ENCODE peak calls at places on chromosome 21, in nine cellular contexts. One of them, this sample, is unnamed.

GRCh38 chr21:17758703-17759102 is 60.5 kb downstream of the C21orf91 start:
- DNase-seq in transverse colon: no peak
- DNase-seq in HFFc6: no peak
- DNase-seq in B cell: no peak
- DNase-seq in brain microvascular endothelial cell: no peak
- DNase-seq in foreskin fibroblast: no peak
- DNase-seq in AG04450: no peak
- DNase-seq in fibroblast of lung: no peak
- DNase-seq in breast epithelium: no peak
- DNase-seq in this sample: no peak

GRCh38 chr21:46556802-46557201 is 48.1 kb downstream of the S100B start:
- DNase-seq in HFFc6: no peak
- DNase-seq in B cell: no peak
- DNase-seq in fibroblast of lung: no peak
- DNase-seq in foreskin fibroblast: no peak
- DNase-seq in transverse colon: no peak
- DNase-seq in brain microvascular endothelial cell: no peak
- DNase-seq in AG04450: no peak
- DNase-seq in breast epithelium: no peak
- DNase-seq in this sample: no peak

GRCh38 chr21:43854773-43855633 is 10.0 kb upstream of the AGPAT3 start:
- DNase-seq in breast epithelium: no peak
- DNase-seq in HFFc6: no peak
- DNase-seq in transverse colon: no peak
- DNase-seq in B cell: no peak
- DNase-seq in brain microvascular endothelial cell: no peak
- DNase-seq in foreskin fibroblast: no peak
- DNase-seq in fibroblast of lung: no peak
- DNase-seq in AG04450: no peak
- DNase-seq in this sample: no peak

GRCh38 chr21:46304955-46305354 is 18.7 kb downstream of the C21orf58 start:
- DNase-seq in B cell: no peak
- DNase-seq in HFFc6: no peak
- DNase-seq in foreskin fibroblast: no peak
- DNase-seq in breast epithelium: no peak
- DNase-seq in transverse colon: no peak
- DNase-seq in fibroblast of lung: no peak
- DNase-seq in brain microvascular endothelial cell: no peak
- DNase-seq in AG04450: no peak
- DNase-seq in this sample: no peak

GRCh38 chr21:27346041-27346448 is 379.2 kb upstream of the ADAMTS5 start:
- DNase-seq in fibroblast of lung: peak; percentile 54
- DNase-seq in B cell: no peak
- DNase-seq in foreskin fibroblast: no peak
- DNase-seq in HFFc6: peak; percentile 37
- DNase-seq in breast epithelium: no peak
- DNase-seq in transverse colon: no peak
- DNase-seq in brain microvascular endothelial cell: peak; percentile 24
- DNase-seq in AG04450: no peak
- DNase-seq in this sample: no peak

GRCh38 chr21:35478096-35479080 is 429.3 kb upstream of the RUNX1 start:
- DNase-seq in brain microvascular endothelial cell: peak; percentile 61
- DNase-seq in foreskin fibroblast: no peak
- DNase-seq in HFFc6: no peak
- DNase-seq in breast epithelium: no peak
- DNase-seq in AG04450: no peak
- DNase-seq in B cell: no peak
- DNase-seq in fibroblast of lung: peak; percentile 51
- DNase-seq in transverse colon: no peak
- DNase-seq in this sample: no peak

GRCh38 chr21:37159053-37159776 is 86.2 kb downstream of the TTC3 start:
- DNase-seq in transverse colon: no peak
- DNase-seq in foreskin fibroblast: no peak
- DNase-seq in HFFc6: no peak
- DNase-seq in breast epithelium: no peak
- DNase-seq in fibroblast of lung: peak; percentile 67
- DNase-seq in AG04450: peak; percentile 51
- DNase-seq in brain microvascular endothelial cell: no peak
- DNase-seq in B cell: no peak
- DNase-seq in this sample: no peak

GRCh38 chr21:36946949-36947371 is 19.5 kb downstream of the HLCS start:
- DNase-seq in transverse colon: no peak
- DNase-seq in brain microvascular endothelial cell: no peak
- DNase-seq in foreskin fibroblast: no peak
- DNase-seq in HFFc6: no peak
- DNase-seq in B cell: no peak
- DNase-seq in breast epithelium: no peak
- DNase-seq in fibroblast of lung: no peak
- DNase-seq in AG04450: no peak
- DNase-seq in this sample: no peak

GRCh38 chr21:45294509-45295291 is 7.0 kb upstream of the POFUT2 start:
- DNase-seq in fibroblast of lung: peak; percentile 100
- DNase-seq in foreskin fibroblast: peak; percentile 99
- DNase-seq in B cell: no peak
- DNase-seq in HFFc6: peak; percentile 98
- DNase-seq in transverse colon: peak; percentile 78
- DNase-seq in breast epithelium: peak; percentile 54
- DNase-seq in AG04450: peak; percentile 98
- DNase-seq in brain microvascular endothelial cell: peak; percentile 99
- DNase-seq in this sample: peak; percentile 88

GRCh38 chr21:45338326-45339017 is 50.8 kb upstream of the POFUT2 start:
- DNase-seq in B cell: no peak
- DNase-seq in brain microvascular endothelial cell: no peak
- DNase-seq in fibroblast of lung: no peak
- DNase-seq in transverse colon: no peak
- DNase-seq in breast epithelium: no peak
- DNase-seq in foreskin fibroblast: no peak
- DNase-seq in HFFc6: no peak
- DNase-seq in AG04450: no peak
- DNase-seq in this sample: no peak

GRCh38 chr21:36744190-36744559 is 45.3 kb downstream of the SIM2 start:
- DNase-seq in brain microvascular endothelial cell: no peak
- DNase-seq in fibroblast of lung: no peak
- DNase-seq in transverse colon: no peak
- DNase-seq in AG04450: no peak
- DNase-seq in foreskin fibroblast: no peak
- DNase-seq in B cell: no peak
- DNase-seq in HFFc6: no peak
- DNase-seq in breast epithelium: no peak
- DNase-seq in this sample: no peak

GRCh38 chr21:16180613-16181012 is 450.8 kb downstream of the USP25 start:
- DNase-seq in brain microvascular endothelial cell: no peak
- DNase-seq in transverse colon: no peak
- DNase-seq in B cell: no peak
- DNase-seq in breast epithelium: no peak
- DNase-seq in fibroblast of lung: no peak
- DNase-seq in HFFc6: no peak
- DNase-seq in foreskin fibroblast: no peak
- DNase-seq in AG04450: no peak
- DNase-seq in this sample: no peak

GRCh38 chr21:18620421-18620820 is 216.8 kb upstream of the TMPRSS15 start:
- DNase-seq in AG04450: no peak
- DNase-seq in foreskin fibroblast: no peak
- DNase-seq in transverse colon: no peak
- DNase-seq in brain microvascular endothelial cell: no peak
- DNase-seq in fibroblast of lung: no peak
- DNase-seq in B cell: no peak
- DNase-seq in breast epithelium: no peak
- DNase-seq in HFFc6: no peak
- DNase-seq in this sample: no peak

GRCh38 chr21:36706951-36707762 is 8.2 kb downstream of the SIM2 start:
- DNase-seq in B cell: no peak
- DNase-seq in AG04450: no peak
- DNase-seq in brain microvascular endothelial cell: no peak
- DNase-seq in HFFc6: peak; percentile 3
- DNase-seq in foreskin fibroblast: no peak
- DNase-seq in breast epithelium: no peak
- DNase-seq in fibroblast of lung: peak; percentile 34
- DNase-seq in transverse colon: no peak
- DNase-seq in this sample: no peak

DNA sequence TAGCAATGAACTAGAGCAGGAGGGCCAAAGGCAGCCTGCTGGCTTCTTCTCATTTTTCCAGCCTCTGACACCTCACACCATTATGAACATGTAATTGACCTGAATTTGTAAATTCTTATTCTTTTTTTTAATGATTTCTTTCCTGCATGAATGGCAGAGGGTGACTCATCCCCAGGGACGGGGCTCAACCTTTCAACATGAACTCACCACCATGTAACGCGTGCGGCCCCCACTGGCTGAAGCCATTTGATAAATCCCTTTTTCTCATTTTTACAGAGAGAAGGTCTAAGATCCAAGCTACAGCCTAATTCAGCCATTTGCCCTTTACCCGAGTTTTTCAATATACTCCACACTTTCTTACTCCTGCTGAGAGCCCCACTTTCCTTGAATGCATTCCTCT is 9.3 kb upstream of the ETS2 start:
- DNase-seq in brain microvascular endothelial cell: peak; percentile 76
- DNase-seq in breast epithelium: no peak
- DNase-seq in transverse colon: no peak
- DNase-seq in fibroblast of lung: peak; percentile 58
- DNase-seq in B cell: no peak
- DNase-seq in AG04450: no peak
- DNase-seq in HFFc6: no peak
- DNase-seq in foreskin fibroblast: no peak
- DNase-seq in this sample: no peak
- TF ChIP-seq CTCF in brain microvascular endothelial cell: peak; percentile 68
- TF ChIP-seq CTCF in breast epithelium: no peak
- TF ChIP-seq CTCF in transverse colon: no peak
- TF ChIP-seq CTCF in fibroblast of lung: no peak
- TF ChIP-seq CTCF in B cell: no peak
- TF ChIP-seq CTCF in AG04450: peak; percentile 30
- TF ChIP-seq CTCF in HFFc6: peak; percentile 9
- TF ChIP-seq CTCF in foreskin fibroblast: no peak
- TF ChIP-seq CTCF in this sample: no peak

GRCh38 chr21:42687796-42688195 is 34.4 kb downstream of the PDE9A start:
- DNase-seq in breast epithelium: no peak
- DNase-seq in B cell: no peak
- DNase-seq in AG04450: no peak
- DNase-seq in transverse colon: no peak
- DNase-seq in HFFc6: no peak
- DNase-seq in fibroblast of lung: no peak
- DNase-seq in brain microvascular endothelial cell: no peak
- DNase-seq in foreskin fibroblast: no peak
- DNase-seq in this sample: no peak

GRCh38 chr21:42690586-42690985 is 37.2 kb downstream of the PDE9A start:
- DNase-seq in B cell: no peak
- DNase-seq in foreskin fibroblast: no peak
- DNase-seq in AG04450: no peak
- DNase-seq in fibroblast of lung: no peak
- DNase-seq in brain microvascular endothelial cell: no peak
- DNase-seq in HFFc6: no peak
- DNase-seq in transverse colon: no peak
- DNase-seq in breast epithelium: no peak
- DNase-seq in this sample: no peak

GRCh38 chr21:42688226-42688840 is 34.9 kb downstream of the PDE9A start:
- DNase-seq in HFFc6: no peak
- DNase-seq in brain microvascular endothelial cell: no peak
- DNase-seq in breast epithelium: no peak
- DNase-seq in B cell: no peak
- DNase-seq in AG04450: no peak
- DNase-seq in fibroblast of lung: no peak
- DNase-seq in transverse colon: no peak
- DNase-seq in foreskin fibroblast: no peak
- DNase-seq in this sample: no peak

GRCh38 chr21:42685954-42686500 is 32.6 kb downstream of the PDE9A start:
- DNase-seq in foreskin fibroblast: no peak
- DNase-seq in HFFc6: no peak
- DNase-seq in breast epithelium: no peak
- DNase-seq in fibroblast of lung: no peak
- DNase-seq in B cell: no peak
- DNase-seq in AG04450: no peak
- DNase-seq in brain microvascular endothelial cell: no peak
- DNase-seq in transverse colon: no peak
- DNase-seq in this sample: no peak

DNA sequence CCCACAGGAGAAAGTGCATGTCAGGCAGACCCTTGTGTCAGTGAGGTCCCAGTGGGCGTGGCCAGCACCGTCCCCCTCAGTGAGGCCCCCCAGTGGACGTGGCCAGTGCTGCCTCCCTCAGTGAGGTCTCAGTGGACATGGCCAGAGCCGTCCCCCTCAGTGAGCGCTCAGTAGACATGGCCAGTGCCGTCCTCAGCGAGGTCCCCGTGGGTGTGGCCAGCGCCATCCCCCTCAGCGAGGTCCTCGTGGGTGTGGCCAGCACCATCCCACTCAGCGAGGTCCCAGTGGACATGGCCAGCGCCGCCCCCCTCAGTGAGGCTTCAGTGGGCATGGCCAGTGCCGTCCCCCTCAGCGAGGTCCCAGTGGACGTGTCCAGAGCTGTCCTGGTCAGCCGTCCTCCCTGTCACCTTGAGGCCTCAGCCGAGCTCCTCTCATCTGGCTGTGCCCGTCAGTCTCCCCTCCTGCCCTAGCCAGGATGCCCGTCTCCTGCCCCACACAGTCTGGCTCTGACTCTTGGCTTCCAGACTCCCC is 35.5 kb downstream of the PDE9A start:
- DNase-seq in AG04450: no peak
- DNase-seq in fibroblast of lung: no peak
- DNase-seq in brain microvascular endothelial cell: no peak
- DNase-seq in foreskin fibroblast: no peak
- DNase-seq in transverse colon: no peak
- DNase-seq in HFFc6: no peak
- DNase-seq in B cell: no peak
- DNase-seq in breast epithelium: no peak
- DNase-seq in this sample: no peak
- TF ChIP-seq CTCF in AG04450: no peak
- TF ChIP-seq CTCF in fibroblast of lung: no peak
- TF ChIP-seq CTCF in brain microvascular endothelial cell: no peak
- TF ChIP-seq CTCF in foreskin fibroblast: no peak
- TF ChIP-seq CTCF in transverse colon: no peak
- TF ChIP-seq CTCF in HFFc6: no peak
- TF ChIP-seq CTCF in B cell: no peak
- TF ChIP-seq CTCF in breast epithelium: no peak
- TF ChIP-seq CTCF in this sample: no peak

DNA sequence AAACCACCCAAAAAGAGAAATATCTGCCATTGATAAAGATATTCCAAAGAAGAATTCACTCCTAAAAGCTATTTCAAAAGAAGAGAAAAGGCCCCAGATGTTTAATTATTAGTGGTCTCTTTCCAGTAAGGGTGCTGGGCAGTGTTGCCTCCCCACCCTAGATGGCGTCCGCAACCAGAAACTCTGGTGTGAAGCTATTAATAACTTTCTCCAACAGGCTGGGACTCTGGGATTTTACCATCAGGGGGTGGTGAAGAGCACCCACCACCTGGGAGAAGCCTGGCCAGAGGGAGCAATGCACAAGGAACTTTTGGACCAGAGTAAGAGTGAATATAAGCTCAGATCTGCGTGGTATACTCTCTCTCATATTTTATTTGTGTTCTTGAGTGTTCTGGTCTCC is 115.4 kb upstream of the TIAM1 start:
- DNase-seq in B cell: no peak
- DNase-seq in breast epithelium: no peak
- DNase-seq in foreskin fibroblast: no peak
- DNase-seq in brain microvascular endothelial cell: no peak
- DNase-seq in fibroblast of lung: no peak
- DNase-seq in AG04450: no peak
- DNase-seq in HFFc6: no peak
- DNase-seq in transverse colon: no peak
- DNase-seq in this sample: no peak
- TF ChIP-seq CTCF in B cell: no peak
- TF ChIP-seq CTCF in breast epithelium: no peak
- TF ChIP-seq CTCF in foreskin fibroblast: no peak
- TF ChIP-seq CTCF in brain microvascular endothelial cell: peak; percentile 17
- TF ChIP-seq CTCF in fibroblast of lung: no peak
- TF ChIP-seq CTCF in AG04450: no peak
- TF ChIP-seq CTCF in HFFc6: no peak
- TF ChIP-seq CTCF in transverse colon: no peak
- TF ChIP-seq CTCF in this sample: no peak

GRCh38 chr21:41817877-41818855 is 51.3 kb upstream of the RIPK4 start:
- DNase-seq in HFFc6: no peak
- DNase-seq in brain microvascular endothelial cell: no peak
- DNase-seq in transverse colon: no peak
- DNase-seq in AG04450: no peak
- DNase-seq in fibroblast of lung: no peak
- DNase-seq in breast epithelium: no peak
- DNase-seq in B cell: no peak
- DNase-seq in foreskin fibroblast: no peak
- DNase-seq in this sample: no peak
- TF ChIP-seq CTCF in HFFc6: no peak
- TF ChIP-seq CTCF in brain microvascular endothelial cell: no peak
- TF ChIP-seq CTCF in transverse colon: no peak
- TF ChIP-seq CTCF in AG04450: no peak
- TF ChIP-seq CTCF in fibroblast of lung: no peak
- TF ChIP-seq CTCF in breast epithelium: no peak
- TF ChIP-seq CTCF in B cell: no peak
- TF ChIP-seq CTCF in foreskin fibroblast: no peak
- TF ChIP-seq CTCF in this sample: no peak